ENCODE peak calls at places on chromosomes 13 and 19, in nine cellular contexts. One of them, this sample, is unnamed.

GRCh38 chr19:4337906-4338440 is 654 bp downstream of the STAP2 start:
- DNase-seq in AG04450: no peak
- DNase-seq in LoVo: peak; percentile 14
- DNase-seq in WTC11: no peak
- DNase-seq in spleen: no peak
- DNase-seq in hepatic stellate cell: no peak
- DNase-seq in stimulated activated CD4-positive, alpha-beta T cell treated with anti-CD3 and anti-CD28 coated beads, Interleukin-2, amount 100 ng/mL, for 48 hours: no peak
- DNase-seq in effector CD4-positive, alpha-beta T cell: no peak
- DNase-seq in M059J: no peak
- DNase-seq in this sample: no peak

GRCh38 chr13:70527553-70527952 is 419.3 kb upstream of the KLHL1 start:
- DNase-seq in AG04450: no peak
- DNase-seq in LoVo: no peak
- DNase-seq in WTC11: no peak
- DNase-seq in spleen: no peak
- DNase-seq in hepatic stellate cell: no peak
- DNase-seq in stimulated activated CD4-positive, alpha-beta T cell treated with anti-CD3 and anti-CD28 coated beads, Interleukin-2, amount 100 ng/mL, for 48 hours: no peak
- DNase-seq in effector CD4-positive, alpha-beta T cell: no peak
- DNase-seq in M059J: no peak
- DNase-seq in this sample: no peak

GRCh38 chr13:24802074-24802473 is 38.1 kb downstream of the RNF17 start:
- DNase-seq in AG04450: no peak
- DNase-seq in LoVo: no peak
- DNase-seq in WTC11: no peak
- DNase-seq in spleen: no peak
- DNase-seq in hepatic stellate cell: no peak
- DNase-seq in stimulated activated CD4-positive, alpha-beta T cell treated with anti-CD3 and anti-CD28 coated beads, Interleukin-2, amount 100 ng/mL, for 48 hours: no peak
- DNase-seq in effector CD4-positive, alpha-beta T cell: no peak
- DNase-seq in M059J: peak; percentile 43
- DNase-seq in this sample: no peak

GRCh38 chr19:18290250-18291018 is 9.0 kb upstream of the JUND start:
- DNase-seq in AG04450: no peak
- DNase-seq in LoVo: no peak
- DNase-seq in WTC11: no peak
- DNase-seq in spleen: peak; percentile 90
- DNase-seq in hepatic stellate cell: no peak
- DNase-seq in stimulated activated CD4-positive, alpha-beta T cell treated with anti-CD3 and anti-CD28 coated beads, Interleukin-2, amount 100 ng/mL, for 48 hours: peak; percentile 85
- DNase-seq in effector CD4-positive, alpha-beta T cell: peak; percentile 72
- DNase-seq in M059J: no peak
- DNase-seq in this sample: no peak

GRCh38 chr13:73466561-73466960 is 407.8 kb downstream of the KLF5 start:
- DNase-seq in AG04450: no peak
- DNase-seq in LoVo: peak; percentile 8
- DNase-seq in WTC11: no peak
- DNase-seq in spleen: no peak
- DNase-seq in hepatic stellate cell: no peak
- DNase-seq in stimulated activated CD4-positive, alpha-beta T cell treated with anti-CD3 and anti-CD28 coated beads, Interleukin-2, amount 100 ng/mL, for 48 hours: no peak
- DNase-seq in effector CD4-positive, alpha-beta T cell: no peak
- DNase-seq in M059J: peak; percentile 15
- DNase-seq in this sample: no peak

GRCh38 chr19:54209748-54210494 is 9.3 kb downstream of the RPS9 start:
- DNase-seq in AG04450: peak; percentile 96
- DNase-seq in LoVo: peak; percentile 88
- DNase-seq in WTC11: no peak
- DNase-seq in spleen: no peak
- DNase-seq in hepatic stellate cell: peak; percentile 97
- DNase-seq in stimulated activated CD4-positive, alpha-beta T cell treated with anti-CD3 and anti-CD28 coated beads, Interleukin-2, amount 100 ng/mL, for 48 hours: no peak
- DNase-seq in effector CD4-positive, alpha-beta T cell: no peak
- DNase-seq in M059J: peak; percentile 99
- DNase-seq in this sample: peak; percentile 38

GRCh38 chr13:87661471-87661870 is 9.7 kb upstream of the SLITRK5 start:
- DNase-seq in AG04450: no peak
- DNase-seq in LoVo: no peak
- DNase-seq in WTC11: no peak
- DNase-seq in spleen: no peak
- DNase-seq in hepatic stellate cell: no peak
- DNase-seq in stimulated activated CD4-positive, alpha-beta T cell treated with anti-CD3 and anti-CD28 coated beads, Interleukin-2, amount 100 ng/mL, for 48 hours: no peak
- DNase-seq in effector CD4-positive, alpha-beta T cell: no peak
- DNase-seq in M059J: peak; percentile 10
- DNase-seq in this sample: no peak

GRCh38 chr13:80083097-80083429 is 257.9 kb downstream of the SPRY2 start:
- DNase-seq in AG04450: no peak
- DNase-seq in LoVo: no peak
- DNase-seq in WTC11: no peak
- DNase-seq in spleen: no peak
- DNase-seq in hepatic stellate cell: no peak
- DNase-seq in stimulated activated CD4-positive, alpha-beta T cell treated with anti-CD3 and anti-CD28 coated beads, Interleukin-2, amount 100 ng/mL, for 48 hours: no peak
- DNase-seq in effector CD4-positive, alpha-beta T cell: no peak
- DNase-seq in M059J: no peak
- DNase-seq in this sample: no peak

GRCh38 chr13:113378825-113379224 is 14.9 kb upstream of the GRTP1 start:
- DNase-seq in AG04450: no peak
- DNase-seq in LoVo: no peak
- DNase-seq in WTC11: no peak
- DNase-seq in spleen: no peak
- DNase-seq in hepatic stellate cell: no peak
- DNase-seq in stimulated activated CD4-positive, alpha-beta T cell treated with anti-CD3 and anti-CD28 coated beads, Interleukin-2, amount 100 ng/mL, for 48 hours: no peak
- DNase-seq in effector CD4-positive, alpha-beta T cell: no peak
- DNase-seq in M059J: no peak
- DNase-seq in this sample: no peak

GRCh38 chr19:16327911-16328823 is 3.5 kb downstream of the KLF2 start:
- DNase-seq in AG04450: peak; percentile 69
- DNase-seq in LoVo: no peak
- DNase-seq in WTC11: no peak
- DNase-seq in spleen: peak; percentile 91
- DNase-seq in hepatic stellate cell: no peak
- DNase-seq in stimulated activated CD4-positive, alpha-beta T cell treated with anti-CD3 and anti-CD28 coated beads, Interleukin-2, amount 100 ng/mL, for 48 hours: no peak
- DNase-seq in effector CD4-positive, alpha-beta T cell: peak; percentile 53
- DNase-seq in M059J: peak; percentile 38
- DNase-seq in this sample: no peak

GRCh38 chr19:10454267-10454666 is 33.9 kb downstream of the PDE4A start:
- DNase-seq in AG04450: no peak
- DNase-seq in LoVo: no peak
- DNase-seq in WTC11: peak; percentile 81
- DNase-seq in spleen: no peak
- DNase-seq in hepatic stellate cell: no peak
- DNase-seq in stimulated activated CD4-positive, alpha-beta T cell treated with anti-CD3 and anti-CD28 coated beads, Interleukin-2, amount 100 ng/mL, for 48 hours: no peak
- DNase-seq in effector CD4-positive, alpha-beta T cell: no peak
- DNase-seq in M059J: peak; percentile 22
- DNase-seq in this sample: no peak

GRCh38 chr13:39451301-39451700 is 151.7 kb downstream of the LHFPL6 start:
- DNase-seq in AG04450: no peak
- DNase-seq in LoVo: no peak
- DNase-seq in WTC11: no peak
- DNase-seq in spleen: no peak
- DNase-seq in hepatic stellate cell: no peak
- DNase-seq in stimulated activated CD4-positive, alpha-beta T cell treated with anti-CD3 and anti-CD28 coated beads, Interleukin-2, amount 100 ng/mL, for 48 hours: no peak
- DNase-seq in effector CD4-positive, alpha-beta T cell: no peak
- DNase-seq in M059J: peak; percentile 10
- DNase-seq in this sample: peak; percentile 13

GRCh38 chr19:18848860-18849661 is 17.3 kb downstream of the UPF1 start:
- DNase-seq in AG04450: no peak
- DNase-seq in LoVo: no peak
- DNase-seq in WTC11: no peak
- DNase-seq in spleen: peak; percentile 89
- DNase-seq in hepatic stellate cell: peak; percentile 88
- DNase-seq in stimulated activated CD4-positive, alpha-beta T cell treated with anti-CD3 and anti-CD28 coated beads, Interleukin-2, amount 100 ng/mL, for 48 hours: peak; percentile 23
- DNase-seq in effector CD4-positive, alpha-beta T cell: no peak
- DNase-seq in M059J: no peak
- DNase-seq in this sample: no peak

GRCh38 chr13:46121597-46122163 is 16.8 kb upstream of the CPB2 start:
- DNase-seq in AG04450: no peak
- DNase-seq in LoVo: no peak
- DNase-seq in WTC11: no peak
- DNase-seq in spleen: no peak
- DNase-seq in hepatic stellate cell: no peak
- DNase-seq in stimulated activated CD4-positive, alpha-beta T cell treated with anti-CD3 and anti-CD28 coated beads, Interleukin-2, amount 100 ng/mL, for 48 hours: no peak
- DNase-seq in effector CD4-positive, alpha-beta T cell: no peak
- DNase-seq in M059J: no peak
- DNase-seq in this sample: no peak

GRCh38 chr19:17107546-17108452 is 32.2 kb downstream of the MYO9B start:
- DNase-seq in AG04450: peak; percentile 83
- DNase-seq in LoVo: peak; percentile 83
- DNase-seq in WTC11: no peak
- DNase-seq in spleen: peak; percentile 84
- DNase-seq in hepatic stellate cell: peak; percentile 99
- DNase-seq in stimulated activated CD4-positive, alpha-beta T cell treated with anti-CD3 and anti-CD28 coated beads, Interleukin-2, amount 100 ng/mL, for 48 hours: no peak
- DNase-seq in effector CD4-positive, alpha-beta T cell: no peak
- DNase-seq in M059J: peak; percentile 98
- DNase-seq in this sample: no peak

GRCh38 chr19:2720777-2721569 is at the start of gene DIRAS1:
- DNase-seq in AG04450: no peak
- DNase-seq in LoVo: no peak
- DNase-seq in WTC11: peak; percentile 58
- DNase-seq in spleen: no peak
- DNase-seq in hepatic stellate cell: no peak
- DNase-seq in stimulated activated CD4-positive, alpha-beta T cell treated with anti-CD3 and anti-CD28 coated beads, Interleukin-2, amount 100 ng/mL, for 48 hours: no peak
- DNase-seq in effector CD4-positive, alpha-beta T cell: no peak
- DNase-seq in M059J: no peak
- DNase-seq in this sample: no peak

GRCh38 chr19:5585461-5586299 is 17.9 kb upstream of the TINCR start:
- DNase-seq in AG04450: no peak
- DNase-seq in LoVo: no peak
- DNase-seq in WTC11: peak; percentile 73
- DNase-seq in spleen: no peak
- DNase-seq in hepatic stellate cell: no peak
- DNase-seq in stimulated activated CD4-positive, alpha-beta T cell treated with anti-CD3 and anti-CD28 coated beads, Interleukin-2, amount 100 ng/mL, for 48 hours: peak; percentile 23
- DNase-seq in effector CD4-positive, alpha-beta T cell: no peak
- DNase-seq in M059J: no peak
- DNase-seq in this sample: no peak

GRCh38 chr13:99663908-99664307 is 162.6 kb downstream of the TM9SF2 start:
- DNase-seq in AG04450: no peak
- DNase-seq in LoVo: no peak
- DNase-seq in WTC11: no peak
- DNase-seq in spleen: no peak
- DNase-seq in hepatic stellate cell: no peak
- DNase-seq in stimulated activated CD4-positive, alpha-beta T cell treated with anti-CD3 and anti-CD28 coated beads, Interleukin-2, amount 100 ng/mL, for 48 hours: no peak
- DNase-seq in effector CD4-positive, alpha-beta T cell: no peak
- DNase-seq in M059J: no peak
- DNase-seq in this sample: no peak

GRCh38 chr19:4229179-4229931 is at the start of gene EBI3:
- DNase-seq in AG04450: no peak
- DNase-seq in LoVo: no peak
- DNase-seq in WTC11: no peak
- DNase-seq in spleen: peak; percentile 83
- DNase-seq in hepatic stellate cell: peak; percentile 44
- DNase-seq in stimulated activated CD4-positive, alpha-beta T cell treated with anti-CD3 and anti-CD28 coated beads, Interleukin-2, amount 100 ng/mL, for 48 hours: peak; percentile 41
- DNase-seq in effector CD4-positive, alpha-beta T cell: no peak
- DNase-seq in M059J: peak; percentile 79
- DNase-seq in this sample: no peak